ENCODE peak calls at places on chromosomes 3 and 15, in six cellular contexts. One of them, this sample, is unnamed.

GRCh38 chr15:85044251-85044853 is 62.7 kb downstream of the PDE8A start:
- DNase-seq in AG04450: peak
- DNase-seq in GM12865: peak
- DNase-seq in choroid plexus epithelial cell: peak
- DNase-seq in mammary epithelial cell: peak
- DNase-seq in tibial nerve: no peak
- DNase-seq in this sample: peak

GRCh38 chr15:76576526-76577279 is 240.1 kb downstream of the ISL2 start:
- DNase-seq in tibial nerve: peak
- DNase-seq in mammary epithelial cell: no peak
- DNase-seq in choroid plexus epithelial cell: peak
- DNase-seq in AG04450: peak
- DNase-seq in GM12865: peak
- DNase-seq in this sample: peak

GRCh38 chr3:17740703-17741102 is 1.7 kb downstream of the TBC1D5 start:
- DNase-seq in mammary epithelial cell: peak
- DNase-seq in AG04450: peak
- DNase-seq in GM12865: peak
- DNase-seq in tibial nerve: no peak
- DNase-seq in choroid plexus epithelial cell: peak
- DNase-seq in this sample: peak

GRCh38 chr3:107272471-107272870 is 104.8 kb upstream of the CCDC54 start:
- DNase-seq in tibial nerve: no peak
- DNase-seq in mammary epithelial cell: peak
- DNase-seq in choroid plexus epithelial cell: peak
- DNase-seq in GM12865: no peak
- DNase-seq in AG04450: no peak
- DNase-seq in this sample: peak

GRCh38 chr3:127639173-127640030 is 10.4 kb downstream of the PODXL2 start:
- DNase-seq in tibial nerve: no peak
- DNase-seq in choroid plexus epithelial cell: peak
- DNase-seq in AG04450: no peak
- DNase-seq in GM12865: no peak
- DNase-seq in mammary epithelial cell: peak
- DNase-seq in this sample: peak

GRCh38 chr15:38758001-38758400 is 193.4 kb upstream of the RASGRP1 start:
- DNase-seq in mammary epithelial cell: no peak
- DNase-seq in AG04450: peak
- DNase-seq in tibial nerve: no peak
- DNase-seq in GM12865: no peak
- DNase-seq in choroid plexus epithelial cell: peak
- DNase-seq in this sample: peak

GRCh38 chr3:178397836-178398235 is 138.4 kb upstream of the KCNMB2 start:
- DNase-seq in tibial nerve: no peak
- DNase-seq in GM12865: no peak
- DNase-seq in choroid plexus epithelial cell: no peak
- DNase-seq in mammary epithelial cell: no peak
- DNase-seq in AG04450: no peak
- DNase-seq in this sample: peak

GRCh38 chr15:85496551-85497545 is 116.4 kb downstream of the AKAP13 start:
- DNase-seq in mammary epithelial cell: no peak
- DNase-seq in tibial nerve: no peak
- DNase-seq in GM12865: no peak
- DNase-seq in AG04450: no peak
- DNase-seq in choroid plexus epithelial cell: no peak
- DNase-seq in this sample: no peak

GRCh38 chr3:30342319-30343060 is 263.9 kb upstream of the TGFBR2 start:
- DNase-seq in tibial nerve: no peak
- DNase-seq in mammary epithelial cell: peak
- DNase-seq in choroid plexus epithelial cell: peak
- DNase-seq in AG04450: peak
- DNase-seq in GM12865: no peak
- DNase-seq in this sample: peak

GRCh38 chr3:170331143-170331542 is 26.4 kb upstream of the SKIL start:
- DNase-seq in mammary epithelial cell: no peak
- DNase-seq in tibial nerve: no peak
- DNase-seq in GM12865: no peak
- DNase-seq in AG04450: no peak
- DNase-seq in choroid plexus epithelial cell: peak
- DNase-seq in this sample: no peak

GRCh38 chr15:72184165-72184811 is 13.3 kb downstream of the GRAMD2A start:
- DNase-seq in tibial nerve: no peak
- DNase-seq in GM12865: no peak
- DNase-seq in mammary epithelial cell: no peak
- DNase-seq in AG04450: no peak
- DNase-seq in choroid plexus epithelial cell: peak
- DNase-seq in this sample: peak

GRCh38 chr3:100079328-100079727 is 35.0 kb downstream of the FILIP1L start:
- DNase-seq in mammary epithelial cell: no peak
- DNase-seq in tibial nerve: no peak
- DNase-seq in AG04450: no peak
- DNase-seq in GM12865: no peak
- DNase-seq in choroid plexus epithelial cell: no peak
- DNase-seq in this sample: no peak

GRCh38 chr3:53703630-53704362 is 142.4 kb downstream of the CHDH start:
- DNase-seq in GM12865: no peak
- DNase-seq in tibial nerve: no peak
- DNase-seq in AG04450: no peak
- DNase-seq in choroid plexus epithelial cell: no peak
- DNase-seq in mammary epithelial cell: no peak
- DNase-seq in this sample: no peak

GRCh38 chr15:96728591-96728990 is 398.1 kb downstream of the NR2F2 start:
- DNase-seq in choroid plexus epithelial cell: peak
- DNase-seq in GM12865: no peak
- DNase-seq in AG04450: no peak
- DNase-seq in tibial nerve: no peak
- DNase-seq in mammary epithelial cell: no peak
- DNase-seq in this sample: no peak

GRCh38 chr3:127455541-127456450 is 134.7 kb downstream of the TPRA1 start:
- DNase-seq in AG04450: no peak
- DNase-seq in mammary epithelial cell: peak
- DNase-seq in tibial nerve: peak
- DNase-seq in GM12865: peak
- DNase-seq in choroid plexus epithelial cell: peak
- DNase-seq in this sample: peak

GRCh38 chr15:99716540-99716939 is 16.7 kb downstream of the LYSMD4 start:
- DNase-seq in AG04450: no peak
- DNase-seq in mammary epithelial cell: no peak
- DNase-seq in tibial nerve: no peak
- DNase-seq in GM12865: no peak
- DNase-seq in choroid plexus epithelial cell: no peak
- DNase-seq in this sample: no peak

GRCh38 chr3:182620715-182621434 is 172.4 kb upstream of the ATP11B start:
- DNase-seq in GM12865: no peak
- DNase-seq in tibial nerve: no peak
- DNase-seq in AG04450: no peak
- DNase-seq in mammary epithelial cell: no peak
- DNase-seq in choroid plexus epithelial cell: no peak
- DNase-seq in this sample: no peak

GRCh38 chr3:182621435-182622240 is 171.7 kb upstream of the ATP11B start:
- DNase-seq in choroid plexus epithelial cell: peak
- DNase-seq in AG04450: no peak
- DNase-seq in tibial nerve: no peak
- DNase-seq in GM12865: no peak
- DNase-seq in mammary epithelial cell: no peak
- DNase-seq in this sample: no peak

GRCh38 chr3:182618981-182619591 is 174.2 kb upstream of the ATP11B start:
- DNase-seq in GM12865: no peak
- DNase-seq in tibial nerve: no peak
- DNase-seq in AG04450: no peak
- DNase-seq in choroid plexus epithelial cell: peak
- DNase-seq in mammary epithelial cell: peak
- DNase-seq in this sample: peak

GRCh38 chr3:182618085-182618732 is 175.1 kb upstream of the ATP11B start:
- DNase-seq in AG04450: no peak
- DNase-seq in mammary epithelial cell: peak
- DNase-seq in tibial nerve: no peak
- DNase-seq in choroid plexus epithelial cell: peak
- DNase-seq in GM12865: peak
- DNase-seq in this sample: peak

DNA sequence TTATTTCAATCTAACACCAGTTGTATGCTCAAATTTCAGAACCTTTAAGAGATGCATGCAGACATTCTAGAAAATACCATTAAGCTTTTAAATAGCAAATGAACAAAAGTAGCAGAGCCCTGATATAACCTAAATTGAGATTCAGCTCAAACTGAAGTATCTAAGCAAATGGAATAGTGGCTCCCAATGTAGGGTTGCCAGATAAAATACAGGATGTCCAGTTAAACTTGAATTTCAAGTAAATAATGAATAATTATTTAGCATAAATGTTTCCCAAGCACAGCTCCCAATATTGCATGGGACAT is 171.1 kb upstream of the ATP11B start:
- DNase-seq in choroid plexus epithelial cell: no peak
- DNase-seq in GM12865: no peak
- DNase-seq in mammary epithelial cell: no peak
- DNase-seq in AG04450: no peak
- DNase-seq in tibial nerve: no peak
- DNase-seq in this sample: no peak
- TF ChIP-seq CTCF in choroid plexus epithelial cell: no peak
- TF ChIP-seq CTCF in GM12865: no peak
- TF ChIP-seq CTCF in mammary epithelial cell: no peak
- TF ChIP-seq CTCF in AG04450: no peak
- TF ChIP-seq CTCF in tibial nerve: no peak
- TF ChIP-seq CTCF in this sample: no peak

DNA sequence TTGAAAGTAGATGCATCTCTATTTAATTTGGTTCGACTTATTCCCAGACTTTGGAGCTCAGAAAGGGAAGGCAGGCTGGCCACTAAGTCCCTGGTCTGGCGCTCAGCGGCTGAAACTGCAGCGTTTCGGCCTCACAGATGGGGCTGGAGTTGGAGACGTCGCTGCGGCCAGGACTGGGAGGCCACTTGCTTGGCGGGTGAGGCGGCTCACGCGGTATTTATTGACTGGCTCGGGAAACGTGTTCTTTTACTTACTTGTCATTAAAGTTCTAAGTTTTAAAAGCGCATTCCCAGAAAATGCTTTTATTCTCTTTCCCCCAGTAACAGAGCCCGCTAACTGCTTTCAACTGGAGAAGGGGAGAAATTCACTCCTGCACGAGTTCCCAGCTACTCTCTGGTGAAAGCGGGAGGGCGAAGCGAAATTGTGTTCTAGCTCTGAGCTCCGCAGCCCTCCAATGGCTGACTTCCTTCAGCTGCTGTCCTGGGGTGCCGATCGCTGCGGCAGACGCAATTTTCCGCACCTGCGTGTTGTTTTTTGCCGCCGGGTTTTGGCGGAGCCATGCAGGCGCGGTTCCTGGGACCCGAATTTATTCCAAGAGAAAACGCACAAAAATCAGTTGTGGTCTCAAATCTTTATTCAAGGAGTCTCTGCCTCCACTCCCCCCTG is 13.9 kb downstream of the ZIC1 start:
- DNase-seq in AG04450: no peak
- DNase-seq in tibial nerve: no peak
- DNase-seq in mammary epithelial cell: no peak
- DNase-seq in choroid plexus epithelial cell: peak
- DNase-seq in GM12865: no peak
- DNase-seq in this sample: no peak
- H3K4me3 ChIP-seq in AG04450: no peak
- H3K4me3 ChIP-seq in tibial nerve: no peak
- H3K4me3 ChIP-seq in mammary epithelial cell: no peak
- H3K4me3 ChIP-seq in choroid plexus epithelial cell: peak
- H3K4me3 ChIP-seq in GM12865: no peak
- H3K4me3 ChIP-seq in this sample: no peak

GRCh38 chr15:89777073-89777820 is 1.1 kb downstream of the MESP2 start:
- DNase-seq in AG04450: no peak
- DNase-seq in tibial nerve: no peak
- DNase-seq in choroid plexus epithelial cell: no peak
- DNase-seq in GM12865: no peak
- DNase-seq in mammary epithelial cell: peak
- DNase-seq in this sample: no peak

GRCh38 chr15:89774492-89774891 is 1.6 kb upstream of the MESP2 start:
- DNase-seq in choroid plexus epithelial cell: no peak
- DNase-seq in AG04450: no peak
- DNase-seq in mammary epithelial cell: peak
- DNase-seq in GM12865: no peak
- DNase-seq in tibial nerve: no peak
- DNase-seq in this sample: no peak

GRCh38 chr15:89777821-89778380 is 1.8 kb downstream of the MESP2 start:
- DNase-seq in tibial nerve: no peak
- DNase-seq in mammary epithelial cell: no peak
- DNase-seq in choroid plexus epithelial cell: no peak
- DNase-seq in AG04450: no peak
- DNase-seq in GM12865: no peak
- DNase-seq in this sample: no peak

GRCh38 chr15:89775815-89776214 is 317 bp upstream of the MESP2 start:
- DNase-seq in choroid plexus epithelial cell: no peak
- DNase-seq in GM12865: no peak
- DNase-seq in tibial nerve: no peak
- DNase-seq in AG04450: no peak
- DNase-seq in mammary epithelial cell: no peak
- DNase-seq in this sample: no peak

GRCh38 chr15:89776274-89777072 is at the start of gene MESP2:
- DNase-seq in mammary epithelial cell: peak
- DNase-seq in GM12865: peak
- DNase-seq in AG04450: no peak
- DNase-seq in choroid plexus epithelial cell: peak
- DNase-seq in tibial nerve: peak
- DNase-seq in this sample: peak
- TF ChIP-seq CTCF in mammary epithelial cell: no peak
- TF ChIP-seq CTCF in GM12865: peak
- TF ChIP-seq CTCF in AG04450: peak
- TF ChIP-seq CTCF in choroid plexus epithelial cell: peak
- TF ChIP-seq CTCF in tibial nerve: peak
- TF ChIP-seq CTCF in this sample: peak

GRCh38 chr3:122563717-122564025 is 429 bp downstream of the PARP9 start:
- DNase-seq in mammary epithelial cell: no peak
- DNase-seq in AG04450: no peak
- DNase-seq in choroid plexus epithelial cell: no peak
- DNase-seq in tibial nerve: no peak
- DNase-seq in GM12865: peak
- DNase-seq in this sample: peak
- H3K4me3 ChIP-seq in mammary epithelial cell: peak
- H3K4me3 ChIP-seq in AG04450: peak
- H3K4me3 ChIP-seq in choroid plexus epithelial cell: peak
- H3K4me3 ChIP-seq in tibial nerve: peak
- H3K4me3 ChIP-seq in GM12865: peak
- H3K4me3 ChIP-seq in this sample: peak

GRCh38 chr15:49901867-49902775 is 216.9 kb downstream of the ATP8B4 start:
- DNase-seq in choroid plexus epithelial cell: peak
- DNase-seq in AG04450: no peak
- DNase-seq in tibial nerve: no peak
- DNase-seq in GM12865: no peak
- DNase-seq in mammary epithelial cell: peak
- DNase-seq in this sample: peak
- TF ChIP-seq CTCF in choroid plexus epithelial cell: peak
- TF ChIP-seq CTCF in AG04450: peak
- TF ChIP-seq CTCF in tibial nerve: peak
- TF ChIP-seq CTCF in GM12865: no peak
- TF ChIP-seq CTCF in mammary epithelial cell: peak
- TF ChIP-seq CTCF in this sample: peak

GRCh38 chr3:152583913-152584312 is 251.0 kb upstream of the P2RY1 start:
- DNase-seq in GM12865: no peak
- DNase-seq in AG04450: no peak
- DNase-seq in choroid plexus epithelial cell: peak
- DNase-seq in tibial nerve: no peak
- DNase-seq in mammary epithelial cell: no peak
- DNase-seq in this sample: peak
- H3K4me3 ChIP-seq in GM12865: no peak
- H3K4me3 ChIP-seq in AG04450: no peak
- H3K4me3 ChIP-seq in choroid plexus epithelial cell: no peak
- H3K4me3 ChIP-seq in tibial nerve: no peak
- H3K4me3 ChIP-seq in mammary epithelial cell: no peak
- H3K4me3 ChIP-seq in this sample: no peak

This sample was measured in AG10803.